ENCODE peak calls at places on chromosomes 3 and 15, in five cellular contexts. E, B, N, O and Y are unnamed samples.

GRCh38 chr3:46552538-46552937 is 13.6 kb downstream of the LRRC2 start:
- DNase-seq in E (no peak), B (no peak), N (no peak), O (no peak), Y (no peak)

GRCh38 chr3:42590989-42591756 is 513 bp downstream of the SS18L2 start:
- DNase-seq in E (no peak), B (no peak), N (peak; percentile 28), O (no peak), Y (no peak)

GRCh38 chr3:138915503-138916498 is 31.1 kb downstream of the FOXL2 start:
- DNase-seq in E (peak; percentile 76), B (peak; percentile 83), N (peak; percentile 97), O (peak; percentile 52), Y (peak; percentile 81)

GRCh38 chr3:179266701-179267211 is 15.8 kb upstream of the KCNMB3 start:
- DNase-seq in E (no peak), B (no peak), N (no peak), O (no peak), Y (no peak)

GRCh38 chr3:123394391-123395022 is 54.4 kb downstream of the ADCY5 start:
- DNase-seq in E (no peak), B (no peak), N (no peak), O (no peak), Y (no peak)

GRCh38 chr3:112377418-112378071 is 44.6 kb downstream of the CD200 start:
- DNase-seq in E (no peak), B (peak; percentile 7), N (peak; percentile 10), O (no peak), Y (no peak)

GRCh38 chr3:26962419-26963355 is 340.1 kb downstream of the LRRC3B start:
- DNase-seq in E (no peak), B (no peak), N (no peak), O (no peak), Y (no peak)

GRCh38 chr15:40957041-40957555 is 3.8 kb downstream of the CHAC1 start:
- DNase-seq in E (no peak), B (no peak), N (no peak), O (no peak), Y (no peak)

GRCh38 chr15:91857772-91858171 is 4.3 kb downstream of the SLCO3A1 start:
- DNase-seq in E (no peak), B (no peak), N (no peak), O (no peak), Y (no peak)

GRCh38 chr3:79148786-79149185 is 619.0 kb downstream of the ROBO1 start:
- DNase-seq in E (no peak), B (peak; percentile 2), N (no peak), O (no peak), Y (peak; percentile 48)

GRCh38 chr15:68187559-68187958 is 17.6 kb downstream of the CALML4 start:
- DNase-seq in E (no peak), B (peak; percentile 88), N (peak; percentile 83), O (peak; percentile 77), Y (peak; percentile 15)

GRCh38 chr3:128424508-128425069 is 42.1 kb downstream of the DNAJB8 start:
- DNase-seq in E (no peak), B (peak; percentile 54), N (peak; percentile 57), O (peak; percentile 11), Y (no peak)

GRCh38 chr15:85607842-85608241 is 186.9 kb downstream of the KLHL25 start:
- DNase-seq in E (no peak), B (peak; percentile 93), N (peak; percentile 92), O (no peak), Y (peak; percentile 89)

GRCh38 chr15:66482539-66482938 is 15.0 kb downstream of the SNAPC5 start:
- DNase-seq in E (no peak), B (no peak), N (no peak), O (no peak), Y (no peak)

GRCh38 chr15:70376031-70376928 is 278.6 kb upstream of the TLE3 start:
- DNase-seq in E (no peak), B (no peak), N (no peak), O (no peak), Y (no peak)

GRCh38 chr3:46946856-46947544 is 29.5 kb downstream of the CCDC12 start:
- DNase-seq in E (peak; percentile 45), B (peak; percentile 31), N (no peak), O (no peak), Y (peak; percentile 48)

GRCh38 chr3:138230525-138230924 is 43.4 kb downstream of the ARMC8 start:
- DNase-seq in E (no peak), B (peak; percentile 69), N (no peak), O (no peak), Y (peak; percentile 14)

GRCh38 chr3:128344046-128344368 is 122.7 kb downstream of the DNAJB8 start:
- DNase-seq in E (no peak), B (no peak), N (no peak), O (no peak), Y (no peak)

GRCh38 chr3:135929670-135930069 is 35.9 kb upstream of the PPP2R3A start:
- DNase-seq in E (no peak), B (peak; percentile 46), N (peak; percentile 84), O (peak; percentile 50), Y (no peak)

GRCh38 chr3:126742057-126742456 is 38.0 kb downstream of the CHCHD6 start:
- DNase-seq in E (no peak), B (no peak), N (no peak), O (no peak), Y (no peak)

GRCh38 chr15:77617507-77618285 is 15.0 kb downstream of the LINGO1 start:
- DNase-seq in E (peak; percentile 45), B (no peak), N (no peak), O (no peak), Y (peak; percentile 36)

GRCh38 chr15:90074916-90075315 is 27.4 kb downstream of the IDH2 start:
- DNase-seq in E (no peak), B (no peak), N (no peak), O (no peak), Y (no peak)

GRCh38 chr15:63156708-63157065 is 590 bp downstream of the RPS27L start:
- DNase-seq in E (peak; percentile 25), B (peak; percentile 47), N (peak; percentile 41), O (no peak), Y (peak; percentile 34)

GRCh38 chr3:98839846-98840245 is 61.6 kb downstream of the DCBLD2 start:
- DNase-seq in E (no peak), B (peak; percentile 67), N (no peak), O (no peak), Y (no peak)

GRCh38 chr15:39363761-39364586 is 216.9 kb upstream of the THBS1 start:
- DNase-seq in E (peak; percentile 79), B (no peak), N (peak; percentile 84), O (no peak), Y (peak; percentile 63)

GRCh38 chr15:65541231-65541630 is 11.0 kb downstream of the HACD3 start:
- DNase-seq in E (no peak), B (no peak), N (no peak), O (no peak), Y (no peak)

GRCh38 chr3:123877965-123878364 is 6.2 kb downstream of the MYLK start:
- DNase-seq in E (no peak), B (no peak), N (no peak), O (no peak), Y (no peak)

GRCh38 chr3:127673191-127674098 is 693 bp downstream of the ABTB1 start:
- DNase-seq in E (no peak), B (peak; percentile 57), N (peak; percentile 75), O (no peak), Y (peak; percentile 28)

GRCh38 chr3:145716519-145716918 is 444.5 kb downstream of the PLOD2 start:
- DNase-seq in E (no peak), B (no peak), N (peak; percentile 86), O (peak; percentile 25), Y (no peak)

GRCh38 chr3:30098656-30099454 is 507.5 kb upstream of the TGFBR2 start:
- DNase-seq in E (peak; percentile 12), B (peak; percentile 60), N (peak; percentile 72), O (peak; percentile 6), Y (peak; percentile 84)

GRCh38 chr15:65466901-65467300 is 44.2 kb upstream of the IGDCC4 start:
- DNase-seq in E (no peak), B (peak; percentile 66), N (peak; percentile 7), O (no peak), Y (no peak)

GRCh38 chr15:47728886-47729285 is 11.6 kb downstream of the SEMA6D start:
- DNase-seq in E (no peak), B (no peak), N (no peak), O (no peak), Y (no peak)

GRCh38 chr15:47733085-47733484 is 15.8 kb downstream of the SEMA6D start:
- DNase-seq in E (no peak), B (no peak), N (no peak), O (no peak), Y (no peak)

GRCh38 chr15:47732243-47732642 is 14.9 kb downstream of the SEMA6D start:
- DNase-seq in E (no peak), B (no peak), N (no peak), O (no peak), Y (no peak)

GRCh38 chr15:47727676-47728075 is 10.4 kb downstream of the SEMA6D start:
- DNase-seq in E (no peak), B (peak; percentile 15), N (no peak), O (no peak), Y (no peak)

DNA sequence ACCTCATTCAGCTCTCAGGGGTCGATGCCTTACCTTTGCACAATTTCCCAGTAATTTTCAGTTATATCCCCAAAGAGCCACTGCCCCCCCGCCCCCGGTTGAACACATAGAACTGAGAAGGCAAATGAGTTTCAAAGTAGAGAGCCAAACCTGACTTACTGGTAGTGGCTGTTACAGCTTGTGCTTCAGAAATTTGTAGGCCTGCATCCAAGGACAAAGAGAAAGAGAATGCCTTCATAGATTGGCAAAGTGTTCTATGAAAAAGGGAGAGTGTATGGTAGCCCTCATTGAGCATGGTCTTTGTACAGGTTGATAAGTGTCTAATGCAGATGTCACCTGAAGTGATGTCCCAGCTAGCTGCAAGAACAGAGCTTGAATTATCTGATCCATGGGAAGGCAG is 13.9 kb downstream of the SEMA6D start:
- DNase-seq in E (no peak), B (no peak), N (no peak), O (no peak), Y (no peak)
- H3K4me3 ChIP-seq in E (no peak overlapping the region), B (no peak overlapping the region), N (no peak overlapping the region), O (no peak overlapping the region), Y (no peak overlapping the region)

GRCh38 chr3:152281032-152281713 is 12.4 kb downstream of the MBNL1 start:
- DNase-seq in E (peak; percentile 54), B (no peak), N (peak; percentile 35), O (no peak), Y (no peak)
- TF ChIP-seq CTCF in E (no peak), B (no peak), N (no peak), O (no peak), Y (no peak)

GRCh38 chr3:107598926-107599754 is 76.4 kb downstream of the BBX start:
- DNase-seq in E (peak; percentile 65), B (peak; percentile 44), N (peak; percentile 70), O (no peak), Y (peak; percentile 42)
- H3K4me3 ChIP-seq in E (peak overlapping the region; percentile 57), B (peak overlapping the region; percentile 29), N (peak overlapping the region; percentile 18), O (peak overlapping the region; percentile 10), Y (peak overlapping the region; percentile 32)

GRCh38 chr15:45857295-45857694 is 222.5 kb downstream of the SQOR start:
- DNase-seq in E (no peak), B (no peak), N (no peak), O (no peak), Y (no peak)

GRCh38 chr15:45858491-45858890 is 223.7 kb downstream of the SQOR start:
- DNase-seq in E (no peak), B (no peak), N (no peak), O (no peak), Y (no peak)

GRCh38 chr15:45854455-45855202 is 219.8 kb downstream of the SQOR start:
- DNase-seq in E (no peak), B (no peak), N (no peak), O (no peak), Y (peak; percentile 50)

GRCh38 chr15:45855907-45856579 is 221.2 kb downstream of the SQOR start:
- DNase-seq in E (no peak), B (no peak), N (peak; percentile 12), O (no peak), Y (peak; percentile 95)

GRCh38 chr15:45855210-45855906 is 220.5 kb downstream of the SQOR start:
- DNase-seq in E (peak; percentile 25), B (no peak), N (no peak), O (no peak), Y (no peak)
- TF ChIP-seq CTCF in E (peak; percentile 39), B (no peak), N (no peak), O (no peak), Y (no peak)